ENCODE peak calls at places on chromosomes 2 and 18, in nine cellular contexts. One of them, this sample, is unnamed.

GRCh38 chr18:8389391-8390340 is 219.6 kb upstream of the RAB12 start:
- DNase-seq in IMR-90: peak; percentile 78
- DNase-seq in MCF 10A: peak; percentile 77
- DNase-seq in tibial nerve: peak; percentile 60
- DNase-seq in CD14-positive monocyte: no peak
- DNase-seq in AG10803: peak; percentile 71
- DNase-seq in RWPE2: no peak
- DNase-seq in RWPE1: peak; percentile 70
- DNase-seq in WERI-Rb-1: peak; percentile 90
- DNase-seq in this sample: peak; percentile 89

GRCh38 chr2:26521913-26522180 is 43.9 kb upstream of the OTOF start:
- DNase-seq in IMR-90: no peak
- DNase-seq in tibial nerve: no peak
- DNase-seq in RWPE1: no peak
- DNase-seq in RWPE2: no peak
- DNase-seq in WERI-Rb-1: peak; percentile 86
- DNase-seq in MCF 10A: no peak
- DNase-seq in CD14-positive monocyte: no peak
- DNase-seq in AG10803: no peak
- DNase-seq in this sample: no peak

GRCh38 chr2:214410918-214411554 is at the start of gene VWC2L:
- DNase-seq in AG10803: peak; percentile 59
- DNase-seq in WERI-Rb-1: peak; percentile 40
- DNase-seq in RWPE2: peak; percentile 67
- DNase-seq in RWPE1: peak; percentile 57
- DNase-seq in tibial nerve: peak; percentile 17
- DNase-seq in CD14-positive monocyte: no peak
- DNase-seq in MCF 10A: peak; percentile 83
- DNase-seq in IMR-90: peak; percentile 76
- DNase-seq in this sample: peak; percentile 52

GRCh38 chr2:209619782-209620181 is 151.8 kb upstream of the UNC80 start:
- DNase-seq in tibial nerve: no peak
- DNase-seq in RWPE1: no peak
- DNase-seq in CD14-positive monocyte: no peak
- DNase-seq in IMR-90: no peak
- DNase-seq in RWPE2: no peak
- DNase-seq in AG10803: no peak
- DNase-seq in MCF 10A: no peak
- DNase-seq in WERI-Rb-1: peak; percentile 79
- DNase-seq in this sample: no peak

GRCh38 chr2:85236107-85236506 is 91.7 kb downstream of the TGOLN2 start:
- DNase-seq in MCF 10A: no peak
- DNase-seq in RWPE1: no peak
- DNase-seq in CD14-positive monocyte: no peak
- DNase-seq in WERI-Rb-1: no peak
- DNase-seq in IMR-90: no peak
- DNase-seq in tibial nerve: no peak
- DNase-seq in RWPE2: no peak
- DNase-seq in AG10803: no peak
- DNase-seq in this sample: no peak

GRCh38 chr18:42929857-42930256 is 185.6 kb downstream of the RIT2 start:
- DNase-seq in RWPE2: no peak
- DNase-seq in RWPE1: no peak
- DNase-seq in AG10803: no peak
- DNase-seq in MCF 10A: peak; percentile 73
- DNase-seq in WERI-Rb-1: no peak
- DNase-seq in CD14-positive monocyte: no peak
- DNase-seq in tibial nerve: no peak
- DNase-seq in IMR-90: no peak
- DNase-seq in this sample: no peak

GRCh38 chr2:176421291-176422050 is 152.2 kb downstream of the MTX2 start:
- DNase-seq in RWPE1: no peak
- DNase-seq in WERI-Rb-1: peak; percentile 28
- DNase-seq in RWPE2: no peak
- DNase-seq in CD14-positive monocyte: no peak
- DNase-seq in AG10803: no peak
- DNase-seq in tibial nerve: no peak
- DNase-seq in IMR-90: peak; percentile 40
- DNase-seq in MCF 10A: no peak
- DNase-seq in this sample: no peak

GRCh38 chr2:1654696-1655374 is 89.5 kb downstream of the PXDN start:
- DNase-seq in AG10803: no peak
- DNase-seq in IMR-90: no peak
- DNase-seq in RWPE1: no peak
- DNase-seq in RWPE2: no peak
- DNase-seq in MCF 10A: peak; percentile 21
- DNase-seq in tibial nerve: no peak
- DNase-seq in CD14-positive monocyte: no peak
- DNase-seq in WERI-Rb-1: no peak
- DNase-seq in this sample: no peak

GRCh38 chr2:165874445-165875039 is 79.0 kb downstream of the TTC21B start:
- DNase-seq in AG10803: peak; percentile 65
- DNase-seq in RWPE1: peak; percentile 52
- DNase-seq in WERI-Rb-1: no peak
- DNase-seq in tibial nerve: no peak
- DNase-seq in MCF 10A: peak; percentile 63
- DNase-seq in CD14-positive monocyte: no peak
- DNase-seq in RWPE2: no peak
- DNase-seq in IMR-90: peak; percentile 75
- DNase-seq in this sample: no peak

GRCh38 chr2:28447943-28448737 is 47.7 kb upstream of the PLB1 start:
- DNase-seq in IMR-90: peak; percentile 91
- DNase-seq in RWPE2: no peak
- DNase-seq in AG10803: peak; percentile 89
- DNase-seq in tibial nerve: no peak
- DNase-seq in MCF 10A: peak; percentile 82
- DNase-seq in CD14-positive monocyte: peak; percentile 76
- DNase-seq in RWPE1: peak; percentile 45
- DNase-seq in WERI-Rb-1: no peak
- DNase-seq in this sample: no peak

GRCh38 chr2:23280401-23280800 is 104.6 kb upstream of the KLHL29 start:
- DNase-seq in tibial nerve: no peak
- DNase-seq in WERI-Rb-1: no peak
- DNase-seq in RWPE2: no peak
- DNase-seq in MCF 10A: peak; percentile 69
- DNase-seq in RWPE1: peak; percentile 26
- DNase-seq in IMR-90: no peak
- DNase-seq in CD14-positive monocyte: no peak
- DNase-seq in AG10803: no peak
- DNase-seq in this sample: no peak

DNA sequence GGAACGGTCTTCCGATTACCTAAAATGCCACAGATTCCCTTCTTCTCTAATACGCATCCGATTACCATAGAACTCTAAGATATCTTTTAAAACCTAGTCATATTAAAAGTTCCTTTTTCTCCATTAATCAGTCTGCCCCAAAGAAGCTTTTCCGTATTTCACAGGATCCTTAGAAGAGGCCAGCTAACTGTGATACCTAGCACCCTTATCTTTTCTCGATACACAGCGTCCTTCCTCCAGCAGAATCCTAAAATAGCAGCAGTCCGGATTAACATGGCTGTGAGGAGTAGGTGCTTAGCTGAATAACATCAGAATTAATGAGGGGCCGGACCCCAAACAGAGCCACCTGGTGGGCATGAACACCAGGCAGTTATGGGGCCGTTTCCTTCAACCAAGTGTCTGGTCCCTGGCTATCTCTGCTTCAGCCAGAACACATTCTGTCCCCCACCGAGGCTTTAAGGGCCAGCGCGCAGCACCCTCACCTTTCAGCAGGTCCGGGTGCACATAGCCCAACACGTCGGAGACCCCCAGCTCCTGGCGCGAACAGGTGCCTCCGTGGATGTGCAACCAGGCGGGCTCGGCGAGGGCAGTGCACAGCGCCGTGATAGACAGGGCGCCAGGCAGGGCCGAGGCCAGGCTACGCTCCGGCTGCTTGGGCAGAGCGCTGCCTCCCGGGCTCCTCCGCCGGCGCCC is 995 bp downstream of the TMEM127 start:
- DNase-seq in WERI-Rb-1: peak; percentile 67
- DNase-seq in IMR-90: peak; percentile 29
- DNase-seq in CD14-positive monocyte: no peak
- DNase-seq in RWPE2: no peak
- DNase-seq in AG10803: peak; percentile 15
- DNase-seq in RWPE1: peak; percentile 30
- DNase-seq in tibial nerve: no peak
- DNase-seq in MCF 10A: no peak
- DNase-seq in this sample: peak; percentile 64
- TF ChIP-seq CTCF in WERI-Rb-1: peak; percentile 51
- TF ChIP-seq CTCF in IMR-90: peak; percentile 46
- TF ChIP-seq CTCF in CD14-positive monocyte: peak; percentile 51
- TF ChIP-seq CTCF in RWPE2: peak; percentile 44
- TF ChIP-seq CTCF in AG10803: peak; percentile 41
- TF ChIP-seq CTCF in RWPE1: peak; percentile 30
- TF ChIP-seq CTCF in tibial nerve: no peak
- TF ChIP-seq CTCF in MCF 10A: no peak
- TF ChIP-seq CTCF in this sample: peak; percentile 46

GRCh38 chr2:232230557-232230956 is 148.0 kb upstream of the ALPP start:
- DNase-seq in WERI-Rb-1: peak; percentile 22
- DNase-seq in MCF 10A: peak; percentile 19
- DNase-seq in RWPE1: no peak
- DNase-seq in RWPE2: no peak
- DNase-seq in CD14-positive monocyte: no peak
- DNase-seq in tibial nerve: no peak
- DNase-seq in AG10803: no peak
- DNase-seq in IMR-90: peak; percentile 17
- DNase-seq in this sample: peak; percentile 36
- TF ChIP-seq CTCF in WERI-Rb-1: peak; percentile 53
- TF ChIP-seq CTCF in MCF 10A: no peak
- TF ChIP-seq CTCF in RWPE1: no peak
- TF ChIP-seq CTCF in RWPE2: no peak
- TF ChIP-seq CTCF in CD14-positive monocyte: no peak
- TF ChIP-seq CTCF in tibial nerve: no peak
- TF ChIP-seq CTCF in AG10803: peak; percentile 17
- TF ChIP-seq CTCF in IMR-90: peak; percentile 18
- TF ChIP-seq CTCF in this sample: no peak

DNA sequence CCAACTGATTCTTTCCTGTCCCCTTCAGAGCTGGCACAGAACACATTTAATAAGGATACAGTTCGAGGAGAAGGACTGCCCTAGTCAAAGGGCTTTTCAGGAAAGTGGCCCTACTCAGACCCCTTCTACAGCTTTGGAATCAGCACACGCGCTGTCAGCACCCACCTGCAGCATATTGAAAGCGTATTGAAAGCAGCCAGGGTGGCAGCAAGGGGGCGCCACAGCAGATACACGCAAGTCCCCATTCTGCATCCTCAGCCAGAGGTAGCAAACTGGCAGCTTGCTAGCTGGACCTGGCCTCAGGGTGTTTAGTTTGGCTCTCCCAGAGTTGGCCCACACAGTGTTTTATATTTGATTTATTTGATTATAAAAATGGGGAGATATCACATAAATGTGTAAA is 101.0 kb upstream of the NT5C1B start:
- DNase-seq in MCF 10A: peak; percentile 3
- DNase-seq in RWPE2: no peak
- DNase-seq in RWPE1: no peak
- DNase-seq in AG10803: no peak
- DNase-seq in tibial nerve: no peak
- DNase-seq in WERI-Rb-1: peak; percentile 39
- DNase-seq in CD14-positive monocyte: no peak
- DNase-seq in IMR-90: no peak
- DNase-seq in this sample: peak; percentile 43
- TF ChIP-seq CTCF in MCF 10A: no peak
- TF ChIP-seq CTCF in RWPE2: no peak
- TF ChIP-seq CTCF in RWPE1: no peak
- TF ChIP-seq CTCF in AG10803: no peak
- TF ChIP-seq CTCF in tibial nerve: no peak
- TF ChIP-seq CTCF in WERI-Rb-1: peak; percentile 76
- TF ChIP-seq CTCF in CD14-positive monocyte: no peak
- TF ChIP-seq CTCF in IMR-90: no peak
- TF ChIP-seq CTCF in this sample: peak; percentile 32

GRCh38 chr18:10487161-10487560 is 32.7 kb downstream of the APCDD1 start:
- DNase-seq in RWPE1: no peak
- DNase-seq in CD14-positive monocyte: no peak
- DNase-seq in IMR-90: no peak
- DNase-seq in WERI-Rb-1: no peak
- DNase-seq in RWPE2: no peak
- DNase-seq in AG10803: no peak
- DNase-seq in MCF 10A: no peak
- DNase-seq in tibial nerve: no peak
- DNase-seq in this sample: no peak

GRCh38 chr18:10485475-10485874 is 31.0 kb downstream of the APCDD1 start:
- DNase-seq in tibial nerve: no peak
- DNase-seq in RWPE1: no peak
- DNase-seq in WERI-Rb-1: no peak
- DNase-seq in AG10803: no peak
- DNase-seq in CD14-positive monocyte: no peak
- DNase-seq in RWPE2: no peak
- DNase-seq in IMR-90: no peak
- DNase-seq in MCF 10A: no peak
- DNase-seq in this sample: no peak

GRCh38 chr18:10495936-10496335 is 29.9 kb upstream of the NAPG start:
- DNase-seq in tibial nerve: no peak
- DNase-seq in WERI-Rb-1: no peak
- DNase-seq in RWPE2: no peak
- DNase-seq in RWPE1: no peak
- DNase-seq in IMR-90: no peak
- DNase-seq in CD14-positive monocyte: no peak
- DNase-seq in AG10803: peak; percentile 25
- DNase-seq in MCF 10A: no peak
- DNase-seq in this sample: no peak

GRCh38 chr18:10488022-10488421 is 33.6 kb downstream of the APCDD1 start:
- DNase-seq in MCF 10A: no peak
- DNase-seq in tibial nerve: no peak
- DNase-seq in IMR-90: peak; percentile 23
- DNase-seq in WERI-Rb-1: no peak
- DNase-seq in CD14-positive monocyte: no peak
- DNase-seq in RWPE1: no peak
- DNase-seq in RWPE2: no peak
- DNase-seq in AG10803: peak; percentile 21
- DNase-seq in this sample: no peak

DNA sequence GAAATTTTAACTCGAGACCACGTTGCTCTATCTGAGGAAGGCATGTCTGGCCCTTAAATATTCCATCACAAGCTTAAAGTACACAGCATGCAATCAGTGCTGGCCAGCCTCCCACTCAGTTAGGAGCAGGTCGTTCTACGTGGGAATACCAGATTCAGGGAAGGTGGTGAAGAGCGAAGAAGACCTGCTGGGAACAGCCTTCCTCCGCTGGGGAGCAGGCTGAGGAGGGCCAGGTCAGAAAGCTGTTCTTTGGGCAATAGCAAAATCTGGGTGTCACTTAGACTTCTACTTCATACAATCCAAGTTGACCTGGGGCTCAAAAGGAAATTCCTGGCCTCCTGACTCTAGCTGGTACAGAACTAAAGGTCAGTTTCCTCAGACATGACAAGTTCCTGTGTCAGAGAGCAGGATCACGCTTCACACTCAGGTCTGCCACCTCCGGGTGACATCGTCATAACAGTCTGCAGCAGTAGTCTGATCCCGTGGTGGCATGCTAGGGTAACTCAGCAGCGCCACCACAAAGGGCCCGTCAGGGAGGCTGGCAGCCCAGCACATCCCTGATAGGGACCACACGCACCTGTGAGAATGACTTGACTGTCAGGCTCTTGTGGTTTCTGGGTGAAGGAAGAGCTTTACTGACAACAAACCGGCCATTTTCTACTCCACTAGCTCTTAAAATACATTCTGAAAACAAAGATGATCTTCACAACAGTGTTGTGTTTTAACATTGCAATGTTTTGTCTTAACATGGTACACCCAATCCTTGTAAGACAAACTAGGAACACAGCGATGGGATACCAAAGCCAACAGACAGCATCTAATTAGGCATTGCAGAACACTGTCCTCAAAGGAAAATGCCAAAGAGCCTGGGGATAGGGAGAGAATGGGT is 35.2 kb upstream of the NAPG start:
- DNase-seq in RWPE1: no peak
- DNase-seq in IMR-90: no peak
- DNase-seq in tibial nerve: no peak
- DNase-seq in AG10803: no peak
- DNase-seq in WERI-Rb-1: peak; percentile 54
- DNase-seq in RWPE2: no peak
- DNase-seq in MCF 10A: peak; percentile 2
- DNase-seq in CD14-positive monocyte: peak; percentile 72
- DNase-seq in this sample: no peak
- TF ChIP-seq CTCF in RWPE1: no peak
- TF ChIP-seq CTCF in IMR-90: no peak
- TF ChIP-seq CTCF in tibial nerve: peak; percentile 12
- TF ChIP-seq CTCF in AG10803: no peak
- TF ChIP-seq CTCF in WERI-Rb-1: peak; percentile 41
- TF ChIP-seq CTCF in RWPE2: no peak
- TF ChIP-seq CTCF in MCF 10A: no peak
- TF ChIP-seq CTCF in CD14-positive monocyte: peak; percentile 54
- TF ChIP-seq CTCF in this sample: no peak